ENCODE peak calls at places on chromosome 16, in four cellular contexts. W is adrenal gland, B is neural progenitor cell, T is aorta. M is an unnamed sample. For H3K27me3, the result is how much of the 10 kb centered on the place peaks cover.

GRCh38 chr16:31328322-31329052 is 26.5 kb upstream of the ITGAX start:
- DNase-seq in W (no peak), B (no peak), T (no peak), M (no peak)

GRCh38 chr16:35745191-35745590 is 2285.8 kb downstream of the TP53TG3F start:
- DNase-seq in T (no peak), W (no peak), B (no peak), M (no peak)

GRCh38 chr16:79437764-79438728 is 162.5 kb downstream of the MAF start:
- DNase-seq in W (peak), T (no peak), B (peak), M (no peak)

GRCh38 chr16:23949630-23950290 is 114.0 kb downstream of the PRKCB start:
- DNase-seq in B (no peak), T (no peak), W (peak), M (no peak)

GRCh38 chr16:75854117-75854516 is 127.8 kb upstream of the CPHXL start:
- DNase-seq in B (no peak), T (no peak), W (no peak), M (no peak)

GRCh38 chr16:57600048-57600835 is 28.2 kb upstream of the ADGRG1 start:
- DNase-seq in T (peak), W (peak), B (peak), M (peak)

GRCh38 chr16:81758376-81758775 is 20.7 kb upstream of the PLCG2 start:
- DNase-seq in W (no peak), T (no peak), B (no peak), M (peak)

GRCh38 chr16:5951486-5951885 is 853.9 kb upstream of the EEF2KMT start:
- DNase-seq in B (no peak), T (no peak), W (no peak), M (no peak)

GRCh38 chr16:69150146-69150865 is 17.9 kb downstream of the UTP4 start:
- DNase-seq in W (peak), T (no peak), B (peak), M (peak)

GRCh38 chr16:72552675-72553074 is 380.7 kb upstream of the PMFBP1 start:
- DNase-seq in W (no peak), T (no peak), B (no peak), M (peak)

GRCh38 chr16:19071811-19072777 is 4.7 kb downstream of the COQ7 start:
- DNase-seq in B (peak), W (peak), T (no peak), M (peak)

GRCh38 chr16:77890075-77890474 is 101.7 kb downstream of the VAT1L start:
- DNase-seq in W (no peak), T (no peak), B (no peak), M (no peak)

GRCh38 chr16:592518-593306 is 2.8 kb downstream of the RAB40C start:
- DNase-seq in B (no peak), W (peak), T (peak), M (peak)

GRCh38 chr16:53912155-53912554 is 208.2 kb downstream of the FTO start:
- DNase-seq in B (no peak), T (no peak), W (no peak), M (no peak)

GRCh38 chr16:79009911-79010310 is 590.6 kb downstream of the MAF start:
- DNase-seq in W (no peak), B (no peak), T (no peak), M (no peak)

GRCh38 chr16:24853169-24853824 is 7.5 kb downstream of the SLC5A11 start:
- DNase-seq in B (no peak), W (no peak), T (no peak), M (peak)

GRCh38 chr16:627458-628239 is 3.1 kb upstream of the WFIKKN1 start:
- DNase-seq in B (no peak), T (peak), W (no peak), M (peak)

GRCh38 chr16:72999541-73000019 is 48.3 kb downstream of the ZFHX3 start:
- DNase-seq in B (no peak), T (no peak), W (no peak), M (no peak)

GRCh38 chr16:57394444-57394843 is 10.1 kb upstream of the CCL17 start:
- DNase-seq in W (peak), B (no peak), T (peak), M (peak)

GRCh38 chr16:50011707-50012106 is 13.3 kb upstream of the CNEP1R1 start:
- DNase-seq in W (peak), T (no peak), B (no peak), M (no peak)

GRCh38 chr16:14111713-14112538 is 40.8 kb downstream of the MRTFB start:
- DNase-seq in B (no peak), T (peak), W (peak), M (peak)

GRCh38 chr16:894841-895240 is 75.9 kb downstream of the LMF1 start:
- DNase-seq in B (no peak), W (no peak), T (no peak), M (no peak)

GRCh38 chr16:87847467-87847784 is 21.9 kb downstream of the SLC7A5 start:
- DNase-seq in T (no peak), W (no peak), B (no peak), M (no peak)

GRCh38 chr16:67196881-67197280 is 2.0 kb upstream of the ELMO3 start:
- DNase-seq in W (no peak), T (no peak), B (no peak), M (no peak)

GRCh38 chr16:67657751-67658518 is 2.1 kb downstream of the ACD start:
- DNase-seq in W (no peak), T (peak), B (no peak), M (no peak)

GRCh38 chr16:23572394-23572793 is 14.9 kb downstream of the UBFD1 start:
- DNase-seq in W (no peak), T (no peak), B (no peak), M (no peak)

GRCh38 chr16:88936008-88936912 is 40.7 kb downstream of the CBFA2T3 start:
- DNase-seq in B (no peak), W (no peak), T (no peak), M (peak)
- H3K27me3 ChIP-seq in B (under half), W (under half), T (under half), M (under half)

GRCh38 chr16:3971706-3972105 is 91.2 kb upstream of the CREBBP start:
- DNase-seq in W (no peak), T (no peak), B (no peak), M (no peak)
- H3K27me3 ChIP-seq in W (under half), T (under half), B (under half), M (under half)

GRCh38 chr16:89020068-89020924 is 43.3 kb upstream of the CBFA2T3 start:
- DNase-seq in T (peak), W (no peak), B (no peak), M (no peak)

GRCh38 chr16:89017956-89018604 is 41.1 kb upstream of the CBFA2T3 start:
- DNase-seq in W (no peak), B (no peak), T (peak), M (peak)

GRCh38 chr16:89020925-89021595 is 44.1 kb upstream of the CBFA2T3 start:
- DNase-seq in B (no peak), T (peak), W (no peak), M (no peak)

GRCh38 chr16:89018605-89019158 is 41.7 kb upstream of the CBFA2T3 start:
- DNase-seq in W (no peak), T (peak), B (no peak), M (no peak)

GRCh38 chr16:89019511-89019910 is 42.5 kb upstream of the CBFA2T3 start:
- DNase-seq in B (no peak), W (no peak), T (peak), M (no peak)
- H3K27me3 ChIP-seq in B (under half), W (under half), T (under half), M (under half)

GRCh38 chr16:86570542-86571196 is 4.0 kb downstream of the FOXC2 start:
- DNase-seq in T (no peak), W (no peak), B (no peak), M (no peak)
- H3K27me3 ChIP-seq in T (under half), W (half or more), B (half or more), M (under half)

GRCh38 chr16:47461598-47462266 is 601 bp downstream of the PHKB start:
- DNase-seq in B (peak), W (peak), T (no peak), M (peak)
- H3K27me3 ChIP-seq in B (under half), W (under half), T (under half), M (under half)

M was measured in GM23248.